ENCODE peak calls at places on chromosomes 6 and 20, in six cellular contexts. I is stimulated activated CD8-positive, alpha-beta memory T cell treated with anti-CD3 and anti-CD28 coated beads, Interleukin-2, amount 100 ng/mL, for 48 hours; A is NCI-H1048; T is pancreas; C is naive thymus-derived CD8-positive, alpha-beta T cell; H is suprapubic skin. Q is an unnamed sample.

GRCh38 chr6:36800223-36801095 is 38.8 kb downstream of the CPNE5 start:
- DNase-seq in C (no peak), A (no peak), H (no peak), T (no peak), I (no peak), Q (no peak)

GRCh38 chr20:63522091-63522868 is 1.7 kb downstream of the PPDPF start:
- DNase-seq in T (peak), I (no peak), A (no peak), C (no peak), H (no peak), Q (no peak)

GRCh38 chr6:128067446-128068109 is 166.7 kb upstream of the THEMIS start:
- DNase-seq in I (no peak), T (no peak), H (no peak), C (no peak), A (no peak), Q (no peak)

GRCh38 chr6:91562955-91563354 is 976.1 kb upstream of the MAP3K7 start:
- DNase-seq in T (no peak), A (no peak), C (no peak), H (no peak), I (no peak), Q (no peak)

GRCh38 chr6:148629197-148629909 is 117.5 kb upstream of the UST start:
- DNase-seq in I (no peak), A (no peak), H (no peak), C (no peak), T (no peak), Q (no peak)

GRCh38 chr6:33123732-33124524 is 48.1 kb downstream of the HLA-DPB1 start:
- DNase-seq in I (no peak), A (peak), T (no peak), H (no peak), C (no peak), Q (peak)

GRCh38 chr20:54086444-54087134 is 16.2 kb upstream of the BCAS1 start:
- DNase-seq in A (no peak), I (no peak), T (no peak), H (no peak), C (no peak), Q (no peak)

GRCh38 chr20:40148886-40149285 is 540.1 kb downstream of the MAFB start:
- DNase-seq in H (no peak), A (no peak), C (no peak), T (no peak), I (no peak), Q (no peak)

GRCh38 chr6:159117541-159117940 is 51.7 kb upstream of the FNDC1 start:
- DNase-seq in T (no peak), H (peak), C (no peak), I (no peak), A (no peak), Q (no peak)

GRCh38 chr6:22006795-22007194 is 290.0 kb downstream of the PRL start:
- DNase-seq in H (no peak), A (no peak), T (no peak), C (no peak), I (no peak), Q (no peak)

GRCh38 chr6:37396571-37397185 is 36.3 kb upstream of the CMTR1 start:
- DNase-seq in T (no peak), I (no peak), C (no peak), A (no peak), H (no peak), Q (no peak)

GRCh38 chr6:167827588-167828324 is 1.0 kb downstream of the AFDN start:
- DNase-seq in H (peak), A (no peak), I (no peak), T (peak), C (no peak), Q (peak)

GRCh38 chr6:33838979-33839378 is 35.2 kb upstream of the MLN start:
- DNase-seq in I (no peak), C (no peak), T (no peak), A (no peak), H (no peak), Q (no peak)

GRCh38 chr6:109612268-109612667 is 78.7 kb downstream of the AK9 start:
- DNase-seq in A (no peak), H (no peak), I (no peak), C (no peak), T (no peak), Q (no peak)

GRCh38 chr6:149334682-149335160 is 17.2 kb downstream of the TAB2 start:
- DNase-seq in H (no peak), T (no peak), A (no peak), I (no peak), C (no peak), Q (no peak)

GRCh38 chr20:48787861-48788375 is 39.9 kb downstream of the PREX1 start:
- DNase-seq in C (no peak), T (no peak), A (no peak), H (no peak), I (no peak), Q (no peak)

GRCh38 chr6:107534762-107535161 is 44.8 kb downstream of the SOBP start:
- DNase-seq in T (no peak), I (no peak), C (no peak), H (no peak), A (no peak), Q (peak)

GRCh38 chr6:48826884-48827701 is 636.0 kb downstream of the MMUT start:
- DNase-seq in C (no peak), I (no peak), H (peak), T (no peak), A (no peak), Q (no peak)

GRCh38 chr6:10644225-10644624 is 50.2 kb downstream of the C6orf52 start:
- DNase-seq in A (no peak), C (no peak), T (no peak), H (no peak), I (no peak), Q (no peak)

GRCh38 chr6:135922746-135923145 is 71.2 kb downstream of the PDE7B start:
- DNase-seq in H (no peak), A (no peak), T (no peak), I (no peak), C (no peak), Q (no peak)

GRCh38 chr20:48921883-48922867 is 664 bp downstream of the ARFGEF2 start:
- DNase-seq in I (no peak), A (no peak), H (peak), T (peak), C (peak), Q (no peak)

GRCh38 chr6:7899889-7900213 is 10.7 kb downstream of the TXNDC5 start:
- DNase-seq in A (no peak), H (no peak), C (no peak), I (no peak), T (no peak), Q (no peak)

GRCh38 chr6:31721351-31722020 is at the start of gene LY6G6C:
- DNase-seq in A (no peak), T (no peak), I (no peak), C (no peak), H (no peak), Q (no peak)

GRCh38 chr6:34773906-34774305 is 16.6 kb downstream of the SNRPC start:
- DNase-seq in A (no peak), H (no peak), T (no peak), C (no peak), I (no peak), Q (no peak)

GRCh38 chr6:90406142-90406794 is 109.6 kb upstream of the BACH2 start:
- DNase-seq in A (no peak), I (no peak), T (no peak), H (no peak), C (no peak), Q (no peak)

GRCh38 chr20:57627972-57628650 is 7.9 kb upstream of the ZBP1 start:
- DNase-seq in H (no peak), A (no peak), C (peak), I (no peak), T (no peak), Q (no peak)

Q was measured in neural progenitor cell.